ENCODE peak calls at places on chromosomes 13 and 19, in six cellular contexts. Y is cardiac muscle cell; W is psoas muscle; H is GM23338; Z is Jurkat, Clone E6-1; X is choroid plexus epithelial cell. U is an unnamed sample.

GRCh38 chr19:13974073-13974472 is 21.8 kb downstream of the DCAF15 start:
- DNase-seq in Y (peak), W (no peak), H (peak), Z (peak), X (peak), U (no peak)

GRCh38 chr13:30725331-30726085 is 9.8 kb upstream of the ALOX5AP start:
- DNase-seq in Y (no peak), W (no peak), H (no peak), Z (no peak), X (no peak), U (no peak)

GRCh38 chr19:12784871-12785430 is 6.3 kb upstream of the JUNB start:
- DNase-seq in Y (no peak), W (no peak), H (no peak), Z (no peak), X (peak), U (no peak)

GRCh38 chr19:17097593-17098126 is 22.1 kb downstream of the MYO9B start:
- DNase-seq in Y (peak), W (no peak), H (no peak), Z (no peak), X (peak), U (no peak)

GRCh38 chr13:78323040-78323439 is 280.3 kb downstream of the POU4F1 start:
- DNase-seq in Y (no peak), W (no peak), H (no peak), Z (no peak), X (no peak), U (no peak)

GRCh38 chr13:29572575-29572974 is 22.9 kb downstream of the SLC7A1 start:
- DNase-seq in Y (no peak), W (no peak), H (no peak), Z (no peak), X (no peak), U (no peak)

GRCh38 chr13:48304132-48304876 is 753 bp downstream of the RB1 start:
- DNase-seq in Y (peak), W (no peak), H (no peak), Z (peak), X (peak), U (peak)

GRCh38 chr13:36919206-36919832 is 719 bp downstream of the SMAD9 start:
- DNase-seq in Y (peak), W (peak), H (peak), Z (no peak), X (peak), U (no peak)

GRCh38 chr19:46924874-46925547 is 64.2 kb downstream of the ARHGAP35 start:
- DNase-seq in Y (no peak), W (no peak), H (no peak), Z (no peak), X (no peak), U (no peak)

GRCh38 chr19:27694361-27695055 is 1518.4 kb downstream of the UQCRFS1 start:
- DNase-seq in Y (no peak), W (no peak), H (no peak), Z (no peak), X (no peak), U (no peak)

GRCh38 chr13:53266757-53267156 is 238.1 kb downstream of the OLFM4 start:
- DNase-seq in Y (no peak), W (no peak), H (no peak), Z (no peak), X (no peak), U (no peak)

GRCh38 chr13:111021270-111021669 is 93.8 kb upstream of the ARHGEF7 start:
- DNase-seq in Y (no peak), W (no peak), H (no peak), Z (no peak), X (no peak), U (no peak)

GRCh38 chr13:71477735-71478134 is 389.3 kb downstream of the DACH1 start:
- DNase-seq in Y (no peak), W (no peak), H (peak), Z (peak), X (peak), U (no peak)

GRCh38 chr13:45055902-45056648 is 64.2 kb upstream of the GTF2F2 start:
- DNase-seq in Y (no peak), W (no peak), H (no peak), Z (no peak), X (peak), U (no peak)

GRCh38 chr13:84528408-84529055 is 646.3 kb upstream of the SLITRK1 start:
- DNase-seq in Y (no peak), W (no peak), H (no peak), Z (no peak), X (no peak), U (no peak)

GRCh38 chr13:53775807-53776206 is 747.2 kb downstream of the OLFM4 start:
- DNase-seq in Y (no peak), W (no peak), H (peak), Z (no peak), X (no peak), U (no peak)

GRCh38 chr19:41447732-41448332 is 4.9 kb downstream of the ERICH4 start:
- DNase-seq in Y (no peak), W (no peak), H (no peak), Z (no peak), X (no peak), U (no peak)

GRCh38 chr19:21362291-21362690 is 3.5 kb downstream of the ZNF738 start:
- DNase-seq in Y (no peak), W (no peak), H (no peak), Z (no peak), X (no peak), U (no peak)

GRCh38 chr19:34178276-34178614 is 5.9 kb downstream of the LSM14A start:
- DNase-seq in Y (no peak), W (no peak), H (no peak), Z (no peak), X (no peak), U (no peak)

GRCh38 chr13:25752957-25753540 is 298.8 kb downstream of the SHISA2 start:
- DNase-seq in Y (no peak), W (peak), H (no peak), Z (peak), X (peak), U (peak)

GRCh38 chr13:21933001-21933400 is 262.1 kb downstream of the FGF9 start:
- DNase-seq in Y (no peak), W (no peak), H (no peak), Z (no peak), X (no peak), U (no peak)
- H3K4me3 ChIP-seq in Y (no peak), W (no peak), H (no peak), Z (no peak), X (no peak), U (no peak)

DNA sequence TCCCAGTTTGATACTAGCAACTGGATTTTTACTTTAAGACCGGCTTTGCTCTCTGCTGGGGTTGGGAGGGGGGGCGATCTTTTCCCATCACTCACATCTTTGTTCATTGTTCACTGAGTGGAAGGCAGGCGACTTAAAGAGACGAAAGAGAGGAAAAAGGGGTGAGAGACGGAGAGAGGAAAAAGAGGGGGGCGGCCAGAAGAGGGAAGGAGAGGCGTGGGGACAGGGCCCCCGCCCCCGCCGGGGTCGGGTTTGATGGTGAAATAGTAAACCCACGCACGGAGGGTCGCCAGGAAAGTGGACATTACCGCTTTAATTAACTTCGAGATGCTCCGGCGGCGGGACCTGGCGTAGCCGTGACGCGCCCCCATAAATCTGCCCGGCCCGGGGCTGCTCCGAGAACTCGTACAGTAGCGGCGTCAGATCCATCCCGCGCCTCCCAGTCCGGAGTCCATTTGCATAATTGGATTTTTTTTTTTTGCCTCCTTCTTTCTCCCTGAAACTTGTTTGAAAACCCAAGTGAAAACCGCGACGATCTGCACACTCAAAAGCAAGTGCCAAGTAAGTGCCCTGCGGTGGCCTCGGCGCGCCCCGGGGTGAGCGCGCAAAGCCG is 144.0 kb upstream of the ZNF536 start:
- DNase-seq in Y (no peak), W (no peak), H (peak), Z (no peak), X (no peak), U (no peak)
- H3K4me3 ChIP-seq in Y (peak), W (peak), H (peak), Z (peak), X (peak), U (peak)

GRCh38 chr19:45878043-45878794 is 7.7 kb downstream of the IRF2BP1 start:
- DNase-seq in Y (no peak), W (no peak), H (no peak), Z (no peak), X (no peak), U (no peak)
- H3K4me3 ChIP-seq in Y (no peak), W (no peak), H (no peak), Z (no peak), X (no peak), U (no peak)

GRCh38 chr13:91242652-91243051 is 104.8 kb upstream of the MIR17HG start:
- DNase-seq in Y (no peak), W (no peak), H (no peak), Z (no peak), X (peak), U (peak)
- H3K4me3 ChIP-seq in Y (no peak), W (no peak), H (no peak), Z (no peak), X (no peak), U (no peak)

DNA sequence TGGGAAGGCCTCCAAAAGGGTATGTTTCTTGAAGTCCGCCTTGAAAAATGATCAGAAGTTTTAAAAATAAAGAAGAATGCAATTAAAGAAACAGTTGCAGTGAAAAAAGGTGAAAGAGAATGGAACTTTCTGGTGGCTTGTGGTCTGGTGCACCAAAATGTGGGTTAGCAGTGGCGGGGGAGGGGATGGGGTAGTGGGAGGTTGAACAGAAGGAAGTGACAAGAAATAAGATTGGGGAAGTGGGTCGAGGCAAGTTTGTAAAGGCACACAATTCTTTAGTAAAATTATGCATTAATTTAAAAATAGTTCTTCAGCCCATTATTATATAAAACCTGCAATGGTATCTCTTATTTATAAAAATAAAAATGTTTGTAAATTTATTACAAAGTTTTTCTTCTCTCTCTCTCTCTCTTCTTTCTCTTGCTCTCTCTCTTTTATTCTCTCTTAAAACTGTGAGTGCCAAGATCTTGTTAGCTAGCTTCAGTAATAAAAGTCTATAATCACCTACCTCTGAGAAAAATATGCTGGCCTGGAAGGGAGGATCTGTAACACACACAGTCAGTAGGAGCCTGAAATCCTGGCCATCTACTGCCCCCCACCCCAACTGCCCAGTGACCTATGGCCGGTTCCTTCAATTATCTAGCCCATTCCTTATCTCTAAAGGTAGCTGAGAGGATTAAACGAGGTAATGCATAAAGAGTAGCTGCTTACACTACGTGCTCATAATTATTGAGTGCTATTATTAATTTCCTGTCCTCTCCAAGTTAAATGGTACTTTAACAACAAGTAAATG is 2.2 kb downstream of the LCP1 start:
- DNase-seq in Y (no peak), W (peak), H (no peak), Z (peak), X (no peak), U (no peak)
- H3K4me3 ChIP-seq in Y (no peak), W (peak), H (no peak), Z (peak), X (no peak), U (no peak)